ENCODE peak calls at places on chromosome 10, in four cellular contexts. D, Q, L and W are unnamed samples.

GRCh38 chr10:92847185-92847864 is 995 bp upstream of the EXOC6 start:
- DNase-seq in Q (no peak), L (no peak), D (no peak), W (no peak)

GRCh38 chr10:122147731-122148130 is 123.4 kb upstream of the BTBD16 start:
- DNase-seq in Q (no peak), L (no peak), D (peak; percentile 73), W (no peak)

GRCh38 chr10:121899727-121900126 is 28.1 kb downstream of the ATE1 start:
- DNase-seq in Q (no peak), L (no peak), D (peak; percentile 38), W (no peak)

GRCh38 chr10:110758898-110759297 is 112.8 kb upstream of the PDCD4 start:
- DNase-seq in Q (no peak), L (no peak), D (peak; percentile 79), W (no peak)

GRCh38 chr10:30176182-30176581 is 116.8 kb upstream of the JCAD start:
- DNase-seq in Q (no peak), L (no peak), D (peak; percentile 85), W (no peak)

GRCh38 chr10:77393821-77394501 is 243.6 kb downstream of the KCNMA1 start:
- DNase-seq in L (no peak), D (no peak), Q (no peak), W (no peak)

GRCh38 chr10:28938745-28939144 is 261.4 kb downstream of the BAMBI start:
- DNase-seq in D (peak; percentile 39), L (no peak), Q (no peak), W (no peak)

GRCh38 chr10:84540022-84540616 is 211.7 kb downstream of the CCSER2 start:
- DNase-seq in Q (no peak), D (peak; percentile 89), L (no peak), W (no peak)

GRCh38 chr10:28839600-28840007 is 162.3 kb downstream of the BAMBI start:
- DNase-seq in D (peak; percentile 80), L (no peak), Q (no peak), W (no peak)

GRCh38 chr10:75530337-75530736 is 98.9 kb downstream of the LRMDA start:
- DNase-seq in Q (no peak), D (peak; percentile 95), L (no peak), W (no peak)

DNA sequence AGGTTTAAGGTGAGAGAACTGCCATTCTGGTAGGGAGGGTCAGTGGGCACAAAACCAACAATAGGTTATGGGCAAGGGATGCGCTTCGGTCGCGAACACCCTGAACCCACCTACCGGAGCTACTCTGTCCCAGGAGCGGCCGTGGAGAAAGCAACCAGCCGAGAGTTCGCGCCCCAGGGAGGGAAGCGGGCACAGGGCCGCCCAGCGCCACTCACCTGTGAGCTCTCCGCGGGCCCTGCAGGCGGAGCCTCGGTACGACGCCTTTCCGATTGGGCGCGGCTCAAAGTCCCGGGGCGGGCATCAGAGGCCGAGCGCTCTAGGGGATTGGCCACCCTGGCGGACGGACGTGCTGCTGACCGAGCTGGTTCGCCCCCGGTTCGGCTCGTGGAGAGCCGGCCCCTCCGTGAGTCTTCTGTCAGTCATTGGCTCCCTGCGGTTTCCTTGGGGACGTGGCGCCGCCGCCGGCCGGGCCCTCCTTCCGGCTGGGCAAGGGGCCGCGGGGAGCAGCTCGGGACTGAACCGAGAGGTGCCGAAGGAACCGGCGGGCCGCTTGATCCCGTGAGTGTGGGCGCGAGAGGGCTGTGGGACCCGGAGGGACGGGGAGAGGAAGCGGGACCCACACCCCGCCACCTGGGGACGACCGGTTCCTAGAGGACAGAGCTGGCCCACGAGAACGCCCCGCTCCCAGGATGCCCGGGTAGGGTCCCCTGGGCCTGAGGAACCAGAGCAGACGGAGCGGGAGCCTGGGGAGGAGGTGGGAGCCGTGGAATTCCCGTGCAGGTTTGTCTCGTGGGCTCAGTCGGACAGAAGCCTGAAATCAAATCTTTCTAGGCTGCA is at the start of gene ENTPD7:
- DNase-seq in D (peak; percentile 92), Q (peak; percentile 93), L (peak; percentile 99), W (peak; percentile 82)
- TF ChIP-seq CTCF in D (no peak), Q (no peak), L (peak; percentile 70), W (no peak)

DNA sequence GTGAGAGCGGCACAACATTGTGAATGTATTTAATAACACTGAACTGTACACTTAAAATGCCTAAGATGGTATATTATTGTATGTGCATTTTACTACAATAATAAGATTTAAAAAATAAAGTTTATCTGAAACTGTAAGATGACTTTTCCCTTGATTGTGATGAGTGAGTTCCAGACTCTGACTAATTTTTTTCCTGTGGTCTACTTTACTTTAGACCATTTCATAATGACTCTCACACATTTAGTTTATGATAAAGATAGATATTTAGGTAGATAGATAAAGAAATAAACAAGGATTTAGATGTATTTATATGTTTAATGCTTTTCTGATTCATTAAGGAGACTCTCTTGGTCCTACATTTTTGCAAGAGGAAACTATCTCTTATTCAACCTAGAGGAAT is 835.9 kb upstream of the SORCS1 start:
- DNase-seq in L (no peak), D (no peak), Q (no peak), W (no peak)
- TF ChIP-seq CTCF in L (no peak), D (no peak), Q (no peak), W (no peak)

DNA sequence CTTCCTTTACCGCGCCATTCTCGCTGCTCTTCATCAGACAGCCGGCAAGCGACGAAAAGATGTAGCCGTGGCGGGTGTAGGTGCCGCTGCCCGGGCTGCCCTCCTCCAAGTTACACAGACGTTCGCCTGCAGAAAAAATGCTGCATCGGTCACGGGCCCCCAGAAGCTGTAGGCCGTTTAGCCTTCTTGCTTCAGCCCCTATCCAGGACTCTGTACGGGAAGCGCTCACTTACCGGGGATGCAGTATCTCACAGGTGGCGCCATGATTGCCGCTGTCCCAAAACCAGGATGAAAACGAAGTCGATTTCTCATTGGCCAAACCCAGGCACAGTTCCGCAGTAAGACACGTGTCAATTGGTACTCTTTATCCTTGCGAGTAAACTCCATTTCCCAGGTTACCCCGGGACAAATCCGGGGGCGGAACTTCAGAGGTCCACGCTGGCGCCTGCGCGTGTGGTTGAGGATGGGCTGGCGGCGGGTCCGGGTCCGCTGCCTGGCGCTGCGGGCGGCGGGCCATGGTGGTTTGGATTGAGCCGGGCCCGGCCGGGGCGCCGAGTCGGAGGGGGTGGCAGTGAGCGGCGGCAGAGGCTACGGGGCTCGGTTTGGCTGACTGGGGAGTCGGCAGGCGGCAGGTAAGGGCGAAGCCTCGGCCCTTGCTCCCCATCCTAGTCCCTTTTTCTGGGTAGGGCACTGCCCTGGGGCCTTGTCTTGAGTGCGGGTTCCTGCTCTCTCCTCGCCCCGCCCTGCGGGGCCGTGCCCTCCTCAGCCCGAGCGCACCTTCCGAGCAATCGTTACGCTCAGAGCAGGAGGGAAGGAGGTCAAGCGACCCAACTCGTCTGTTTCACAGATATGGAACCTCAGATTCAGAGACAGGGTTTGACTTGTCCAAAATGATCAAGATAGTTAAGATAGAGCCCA is at the start of the genes EXOSC1 and ZDHHC16:
- DNase-seq in L (peak; percentile 94), D (peak; percentile 96), Q (peak; percentile 85), W (peak; percentile 80)
- TF ChIP-seq CTCF in L (no peak), D (no peak), Q (no peak), W (no peak)

GRCh38 chr10:82278401-82279182 is 403.6 kb downstream of the NRG3 start:
- DNase-seq in D (no peak), L (no peak), Q (no peak), W (no peak)
- TF ChIP-seq CTCF in D (no peak), L (no peak), Q (no peak), W (no peak)

GRCh38 chr10:133124357-133125211 is 35.4 kb upstream of the KNDC1 start:
- DNase-seq in L (peak; percentile 87), D (no peak), Q (peak; percentile 50), W (no peak)
- TF ChIP-seq CTCF in L (peak; percentile 66), D (peak; percentile 5), Q (peak; percentile 25), W (no peak)

GRCh38 chr10:86632009-86632800 is 22.1 kb upstream of the OPN4 start:
- DNase-seq in Q (peak; percentile 65), D (no peak), L (no peak), W (no peak)
- TF ChIP-seq CTCF in Q (no peak), D (no peak), L (no peak), W (no peak)

DNA sequence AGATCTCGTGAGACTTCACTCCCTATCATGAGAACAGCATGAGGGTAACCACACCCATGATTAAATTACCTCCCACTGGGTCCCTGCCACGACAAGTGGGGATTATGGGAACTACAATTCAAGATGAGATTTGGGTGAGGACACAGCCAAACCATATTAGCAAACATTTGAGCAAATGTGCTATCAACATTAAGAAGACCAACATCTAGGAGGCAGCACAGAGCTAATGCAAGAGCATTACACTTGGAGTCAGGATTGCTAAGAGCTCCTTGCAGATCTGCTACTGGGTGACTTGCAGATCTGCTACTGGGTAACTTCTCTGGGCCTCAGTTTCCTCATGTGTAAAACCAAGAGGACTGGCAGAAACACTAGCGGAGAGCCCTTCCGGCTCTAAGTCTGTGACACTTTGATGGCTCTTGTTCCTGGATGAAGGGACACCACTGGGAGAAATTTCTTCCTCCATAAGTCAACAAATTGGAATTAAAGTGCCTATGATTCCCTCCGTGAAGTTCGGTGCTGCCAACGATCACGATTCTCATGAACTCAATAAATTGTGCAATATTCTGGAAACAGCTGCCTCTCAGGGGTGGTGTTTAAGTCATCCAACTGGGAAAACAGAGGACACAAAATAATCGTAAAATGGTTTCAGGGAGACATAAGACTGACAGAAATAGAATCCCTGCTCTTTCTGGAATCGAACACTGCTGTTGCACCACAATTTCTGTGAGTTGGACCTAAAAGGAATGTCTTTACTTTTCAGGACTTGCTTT is 115.8 kb upstream of the ITGB1 start:
- DNase-seq in Q (no peak), D (no peak), L (no peak), W (no peak)
- TF ChIP-seq CTCF in Q (no peak), D (no peak), L (no peak), W (no peak)

DNA sequence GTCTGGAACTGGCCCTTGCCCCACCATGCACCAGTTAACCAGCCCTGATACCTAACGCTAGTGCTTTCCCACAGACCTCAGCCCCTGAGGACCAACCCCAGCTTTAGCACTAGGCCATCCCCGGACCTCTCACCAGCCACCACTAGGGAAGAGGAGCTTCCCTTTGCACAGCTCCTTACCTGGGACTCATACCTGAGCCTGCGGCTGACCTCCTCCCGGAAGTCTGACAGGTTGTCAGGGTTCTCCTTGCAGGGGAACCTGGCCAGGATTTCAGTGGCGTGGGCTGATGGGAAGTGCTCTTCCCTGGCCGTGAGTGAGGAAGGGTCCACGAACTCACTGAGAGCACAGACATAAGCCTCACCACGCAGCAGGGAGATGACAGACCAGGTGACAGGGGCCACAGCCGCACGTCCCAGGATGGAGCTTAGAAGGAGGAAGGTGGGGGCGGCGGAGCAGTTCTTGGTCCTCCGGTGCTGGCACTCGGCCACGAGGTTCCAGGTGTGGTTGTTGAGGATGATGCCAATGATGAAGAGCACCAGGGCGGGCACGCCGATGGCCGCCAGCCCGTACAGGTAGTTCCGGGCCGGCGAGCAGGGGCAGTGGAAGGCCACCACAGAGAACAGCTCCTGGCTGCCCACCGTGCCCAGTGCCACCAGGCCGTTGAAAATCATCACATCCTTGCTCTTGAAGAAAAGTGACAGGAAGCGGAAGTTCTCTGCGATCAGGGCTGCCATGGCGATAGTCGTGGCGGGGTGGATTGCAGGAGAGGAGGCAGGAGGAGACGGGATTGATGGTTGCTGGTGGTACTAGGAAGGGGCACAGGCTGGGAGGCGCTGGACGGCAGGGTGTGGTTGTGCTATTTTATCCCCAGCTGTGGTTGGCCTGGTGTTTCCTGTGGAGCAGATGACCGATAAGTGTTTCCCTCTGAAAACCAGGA is 2.7 kb downstream of the CALHM2 start:
- DNase-seq in Q (no peak), L (peak; percentile 80), D (no peak), W (no peak)
- TF ChIP-seq CTCF in Q (no peak), L (no peak), D (no peak), W (no peak)

GRCh38 chr10:100307716-100308115 is 21.2 kb upstream of the BLOC1S2 start:
- DNase-seq in Q (no peak), L (no peak), D (peak; percentile 48), W (no peak)

GRCh38 chr10:100306861-100307260 is 20.4 kb upstream of the BLOC1S2 start:
- DNase-seq in L (no peak), D (no peak), Q (no peak), W (no peak)

GRCh38 chr10:100304414-100304813 is 17.9 kb upstream of the BLOC1S2 start:
- DNase-seq in Q (no peak), D (no peak), L (no peak), W (no peak)

GRCh38 chr10:100303724-100304319 is 17.3 kb upstream of the BLOC1S2 start:
- DNase-seq in Q (no peak), L (no peak), D (peak; percentile 14), W (no peak)
- TF ChIP-seq CTCF in Q (peak; percentile 21), L (peak; percentile 34), D (peak; percentile 79), W (peak; percentile 36)